ENCODE peak calls at places on chromosomes 5 and 9, in four cellular contexts. One of them, this sample, is unnamed.

GRCh38 chr9:19409406-19410194 is 791 bp downstream of the ACER2 start:
- DNase-seq in A549: peak
- DNase-seq in ascending aorta: peak
- DNase-seq in naive thymus-derived CD4-positive, alpha-beta T cell: peak
- DNase-seq in this sample: no peak

GRCh38 chr5:176780951-176781350 is 29.4 kb upstream of the UNC5A start:
- DNase-seq in A549: no peak
- DNase-seq in ascending aorta: peak
- DNase-seq in naive thymus-derived CD4-positive, alpha-beta T cell: no peak
- DNase-seq in this sample: no peak

GRCh38 chr9:5493597-5494511 is 16.5 kb upstream of the PDCD1LG2 start:
- DNase-seq in A549: no peak
- DNase-seq in ascending aorta: peak
- DNase-seq in naive thymus-derived CD4-positive, alpha-beta T cell: no peak
- DNase-seq in this sample: no peak

GRCh38 chr9:74748966-74749365 is 138.8 kb downstream of the TRPM6 start:
- DNase-seq in A549: no peak
- DNase-seq in ascending aorta: no peak
- DNase-seq in naive thymus-derived CD4-positive, alpha-beta T cell: no peak
- DNase-seq in this sample: no peak

GRCh38 chr9:126489604-126490593 is 123.8 kb upstream of the LMX1B start:
- DNase-seq in A549: no peak
- DNase-seq in ascending aorta: no peak
- DNase-seq in naive thymus-derived CD4-positive, alpha-beta T cell: no peak
- DNase-seq in this sample: no peak

GRCh38 chr9:70421272-70422180 is 7.1 kb upstream of the KLF9 start:
- DNase-seq in A549: no peak
- DNase-seq in ascending aorta: peak
- DNase-seq in naive thymus-derived CD4-positive, alpha-beta T cell: no peak
- DNase-seq in this sample: no peak

GRCh38 chr5:82313016-82313415 is 34.9 kb upstream of the RPS23 start:
- DNase-seq in A549: no peak
- DNase-seq in ascending aorta: no peak
- DNase-seq in naive thymus-derived CD4-positive, alpha-beta T cell: no peak
- DNase-seq in this sample: no peak

GRCh38 chr5:119275873-119276214 is 80.0 kb upstream of the TNFAIP8 start:
- DNase-seq in A549: no peak
- DNase-seq in ascending aorta: no peak
- DNase-seq in naive thymus-derived CD4-positive, alpha-beta T cell: no peak
- DNase-seq in this sample: no peak

GRCh38 chr5:172315599-172316531 is 32.3 kb upstream of the UBTD2 start:
- DNase-seq in A549: no peak
- DNase-seq in ascending aorta: peak
- DNase-seq in naive thymus-derived CD4-positive, alpha-beta T cell: no peak
- DNase-seq in this sample: no peak

GRCh38 chr5:8906303-8906967 is 639.4 kb downstream of the SEMA5A start:
- DNase-seq in A549: no peak
- DNase-seq in ascending aorta: no peak
- DNase-seq in naive thymus-derived CD4-positive, alpha-beta T cell: no peak
- DNase-seq in this sample: no peak

GRCh38 chr9:38619556-38620447 is 594 bp downstream of the ANKRD18A start:
- DNase-seq in A549: no peak
- DNase-seq in ascending aorta: no peak
- DNase-seq in naive thymus-derived CD4-positive, alpha-beta T cell: peak
- DNase-seq in this sample: no peak

GRCh38 chr9:13354733-13355132 is 75.2 kb upstream of the MPDZ start:
- DNase-seq in A549: no peak
- DNase-seq in ascending aorta: no peak
- DNase-seq in naive thymus-derived CD4-positive, alpha-beta T cell: no peak
- DNase-seq in this sample: no peak

GRCh38 chr5:93611900-93612898 is 29.2 kb downstream of the NR2F1 start:
- DNase-seq in A549: no peak
- DNase-seq in ascending aorta: no peak
- DNase-seq in naive thymus-derived CD4-positive, alpha-beta T cell: no peak
- DNase-seq in this sample: no peak

GRCh38 chr9:23824241-23825142 is 1.5 kb downstream of the ELAVL2 start:
- DNase-seq in A549: no peak
- DNase-seq in ascending aorta: no peak
- DNase-seq in naive thymus-derived CD4-positive, alpha-beta T cell: no peak
- DNase-seq in this sample: no peak

GRCh38 chr5:178454821-178455479 is 135.2 kb downstream of the COL23A1 start:
- DNase-seq in A549: no peak
- DNase-seq in ascending aorta: no peak
- DNase-seq in naive thymus-derived CD4-positive, alpha-beta T cell: no peak
- DNase-seq in this sample: no peak

GRCh38 chr9:13758876-13759275 is 479.4 kb upstream of the MPDZ start:
- DNase-seq in A549: no peak
- DNase-seq in ascending aorta: no peak
- DNase-seq in naive thymus-derived CD4-positive, alpha-beta T cell: no peak
- DNase-seq in this sample: no peak

GRCh38 chr5:143177263-143177994 is 226.1 kb downstream of the NR3C1 start:
- DNase-seq in A549: peak
- DNase-seq in ascending aorta: peak
- DNase-seq in naive thymus-derived CD4-positive, alpha-beta T cell: no peak
- DNase-seq in this sample: no peak

GRCh38 chr5:168932400-168932799 is 353.2 kb upstream of the PANK3 start:
- DNase-seq in A549: no peak
- DNase-seq in ascending aorta: no peak
- DNase-seq in naive thymus-derived CD4-positive, alpha-beta T cell: no peak
- DNase-seq in this sample: no peak

GRCh38 chr5:168935183-168935582 is 356.0 kb upstream of the PANK3 start:
- DNase-seq in A549: no peak
- DNase-seq in ascending aorta: no peak
- DNase-seq in naive thymus-derived CD4-positive, alpha-beta T cell: no peak
- DNase-seq in this sample: no peak

GRCh38 chr5:168929656-168930055 is 350.5 kb upstream of the PANK3 start:
- DNase-seq in A549: no peak
- DNase-seq in ascending aorta: no peak
- DNase-seq in naive thymus-derived CD4-positive, alpha-beta T cell: no peak
- DNase-seq in this sample: no peak

GRCh38 chr5:168934186-168934585 is 355.0 kb upstream of the PANK3 start:
- DNase-seq in A549: no peak
- DNase-seq in ascending aorta: no peak
- DNase-seq in naive thymus-derived CD4-positive, alpha-beta T cell: no peak
- DNase-seq in this sample: no peak

GRCh38 chr5:168931638-168932345 is 352.6 kb upstream of the PANK3 start:
- DNase-seq in A549: no peak
- DNase-seq in ascending aorta: no peak
- DNase-seq in naive thymus-derived CD4-positive, alpha-beta T cell: no peak
- DNase-seq in this sample: no peak
- H3K27ac ChIP-seq in A549: no peak
- H3K27ac ChIP-seq in ascending aorta: no peak
- H3K27ac ChIP-seq in naive thymus-derived CD4-positive, alpha-beta T cell: no peak
- H3K27ac ChIP-seq in this sample: no peak

GRCh38 chr5:168317521-168318147 is 26.2 kb downstream of the WWC1 start:
- DNase-seq in A549: peak
- DNase-seq in ascending aorta: no peak
- DNase-seq in naive thymus-derived CD4-positive, alpha-beta T cell: no peak
- DNase-seq in this sample: no peak
- H3K27ac ChIP-seq in A549: peak
- H3K27ac ChIP-seq in ascending aorta: no peak
- H3K27ac ChIP-seq in naive thymus-derived CD4-positive, alpha-beta T cell: no peak
- H3K27ac ChIP-seq in this sample: no peak

GRCh38 chr9:113973963-113974413 is 97.9 kb downstream of the ZNF618 start:
- DNase-seq in A549: no peak
- DNase-seq in ascending aorta: no peak
- DNase-seq in naive thymus-derived CD4-positive, alpha-beta T cell: no peak
- DNase-seq in this sample: no peak
- H3K27ac ChIP-seq in A549: peak
- H3K27ac ChIP-seq in ascending aorta: peak
- H3K27ac ChIP-seq in naive thymus-derived CD4-positive, alpha-beta T cell: no peak
- H3K27ac ChIP-seq in this sample: no peak

DNA sequence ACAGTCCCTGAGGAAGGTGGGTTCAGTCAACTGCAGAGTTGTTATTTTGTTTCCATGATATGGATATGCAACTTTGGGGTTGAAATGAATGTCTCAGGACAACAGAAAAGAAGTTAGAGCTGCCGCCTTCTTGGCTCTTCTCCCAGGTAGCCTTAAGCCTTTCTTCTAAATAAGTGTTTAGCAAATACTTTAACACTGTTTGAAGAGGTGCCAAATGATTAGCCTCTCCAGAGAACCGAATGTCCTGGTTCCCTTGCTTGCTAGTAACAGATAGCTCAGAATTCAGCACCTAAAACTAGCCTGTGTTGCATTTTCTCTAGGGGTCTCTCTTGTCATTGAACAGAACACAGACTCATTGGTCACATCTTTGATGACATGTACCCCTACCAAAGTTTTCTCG is 127.7 kb upstream of the PIK3R1 start:
- DNase-seq in A549: no peak
- DNase-seq in ascending aorta: no peak
- DNase-seq in naive thymus-derived CD4-positive, alpha-beta T cell: no peak
- DNase-seq in this sample: no peak
- H3K27ac ChIP-seq in A549: no peak
- H3K27ac ChIP-seq in ascending aorta: no peak
- H3K27ac ChIP-seq in naive thymus-derived CD4-positive, alpha-beta T cell: no peak
- H3K27ac ChIP-seq in this sample: peak